ENCODE peak calls at places on chromosomes 5 and 9, in four cellular contexts. One of them, this sample, is unnamed.
A peak's percentile ranks its signal among the peaks of the same experiment; 100 is the strongest.

GRCh38 chr5:179882338-179882737 is 23.7 kb upstream of the MRNIP start:
- DNase-seq in breast epithelium: no peak
- DNase-seq in cardiac muscle cell: no peak
- DNase-seq in A673: no peak
- DNase-seq in this sample: no peak

GRCh38 chr9:90287567-90288274 is 354.9 kb downstream of the DIRAS2 start:
- DNase-seq in breast epithelium: no peak
- DNase-seq in A673: no peak
- DNase-seq in cardiac muscle cell: no peak
- DNase-seq in this sample: no peak

GRCh38 chr5:15718411-15719178 is 218.6 kb downstream of the FBXL7 start:
- DNase-seq in cardiac muscle cell: no peak
- DNase-seq in breast epithelium: no peak
- DNase-seq in A673: no peak
- DNase-seq in this sample: no peak

GRCh38 chr5:67528953-67529352 is 332.4 kb upstream of the CD180 start:
- DNase-seq in breast epithelium: no peak
- DNase-seq in cardiac muscle cell: no peak
- DNase-seq in A673: peak; percentile 41
- DNase-seq in this sample: no peak

GRCh38 chr5:128092144-128092543 is 8.6 kb downstream of the SLC12A2 start:
- DNase-seq in breast epithelium: no peak
- DNase-seq in cardiac muscle cell: no peak
- DNase-seq in A673: no peak
- DNase-seq in this sample: no peak

GRCh38 chr9:108163321-108164005 is 673.9 kb upstream of the KLF4 start:
- DNase-seq in cardiac muscle cell: no peak
- DNase-seq in A673: no peak
- DNase-seq in breast epithelium: no peak
- DNase-seq in this sample: no peak

GRCh38 chr9:97318433-97318832 is 11.0 kb downstream of the CCDC180 start:
- DNase-seq in cardiac muscle cell: no peak
- DNase-seq in A673: no peak
- DNase-seq in breast epithelium: no peak
- DNase-seq in this sample: no peak

GRCh38 chr5:55668356-55668755 is 43.8 kb downstream of the SLC38A9 start:
- DNase-seq in cardiac muscle cell: no peak
- DNase-seq in A673: peak; percentile 5
- DNase-seq in breast epithelium: no peak
- DNase-seq in this sample: no peak

GRCh38 chr5:172293054-172293744 is 9.6 kb upstream of the UBTD2 start:
- DNase-seq in cardiac muscle cell: peak; percentile 89
- DNase-seq in breast epithelium: peak; percentile 56
- DNase-seq in A673: peak; percentile 81
- DNase-seq in this sample: peak; percentile 63

GRCh38 chr5:147177125-147177840 is 57.5 kb upstream of the STK32A start:
- DNase-seq in cardiac muscle cell: no peak
- DNase-seq in A673: no peak
- DNase-seq in breast epithelium: no peak
- DNase-seq in this sample: no peak

GRCh38 chr5:177509361-177509951 is at the start of gene DOK3:
- DNase-seq in A673: no peak
- DNase-seq in breast epithelium: no peak
- DNase-seq in cardiac muscle cell: no peak
- DNase-seq in this sample: no peak

GRCh38 chr9:89528540-89528939 is 30.6 kb upstream of the SEMA4D start:
- DNase-seq in A673: no peak
- DNase-seq in breast epithelium: no peak
- DNase-seq in cardiac muscle cell: no peak
- DNase-seq in this sample: no peak

GRCh38 chr9:132407196-132407595 is 556 bp upstream of the TTF1 start:
- DNase-seq in breast epithelium: no peak
- DNase-seq in cardiac muscle cell: no peak
- DNase-seq in A673: no peak
- DNase-seq in this sample: no peak
- H3K4me3 ChIP-seq in breast epithelium: peak overlapping the region; percentile 79
- H3K4me3 ChIP-seq in cardiac muscle cell: no peak overlapping the region
- H3K4me3 ChIP-seq in A673: no peak overlapping the region
- H3K4me3 ChIP-seq in this sample: peak overlapping the region; percentile 61

DNA sequence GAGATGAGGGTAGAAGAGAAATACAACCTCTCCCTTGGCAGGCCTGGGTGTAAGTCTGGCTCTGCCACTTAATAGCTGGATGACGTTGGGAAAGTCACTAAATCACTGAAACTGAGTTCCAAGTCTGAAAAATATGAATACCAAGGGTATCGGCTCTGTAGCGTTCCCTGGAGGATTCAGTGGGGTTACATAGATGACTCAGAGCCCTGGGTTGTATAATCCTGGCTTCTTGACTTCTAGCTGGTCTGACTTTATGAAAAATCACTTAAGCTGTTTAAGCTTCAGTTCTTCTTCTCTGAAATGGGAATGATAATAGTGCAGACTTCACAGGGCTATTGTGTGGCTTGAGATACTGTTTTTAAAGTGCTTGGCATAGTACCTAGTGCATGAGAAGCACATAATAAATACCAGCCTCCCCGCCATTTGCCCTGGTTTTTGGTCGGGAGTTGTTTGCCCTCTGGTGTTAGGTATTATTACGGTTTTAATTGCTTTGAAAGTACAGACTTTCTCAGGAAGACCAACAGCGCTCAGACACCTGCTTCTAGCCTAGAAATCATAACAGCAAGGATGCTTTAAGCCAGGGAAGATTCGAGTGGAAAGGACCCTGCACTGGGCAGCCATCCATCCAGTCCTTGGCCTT is 43.0 kb downstream of the CYFIP2 start:
- DNase-seq in breast epithelium: no peak
- DNase-seq in cardiac muscle cell: no peak
- DNase-seq in A673: peak; percentile 4
- DNase-seq in this sample: no peak
- H3K27ac ChIP-seq in breast epithelium: no peak overlapping the region
- H3K27ac ChIP-seq in cardiac muscle cell: no peak overlapping the region
- H3K27ac ChIP-seq in A673: no peak overlapping the region
- H3K27ac ChIP-seq in this sample: no peak overlapping the region

GRCh38 chr9:136108648-136109266 is 9.9 kb downstream of the TMEM250 start:
- DNase-seq in breast epithelium: no peak
- DNase-seq in A673: no peak
- DNase-seq in cardiac muscle cell: no peak
- DNase-seq in this sample: no peak
- H3K4me3 ChIP-seq in breast epithelium: peak overlapping the region; percentile 65
- H3K4me3 ChIP-seq in A673: peak overlapping the region; percentile 43
- H3K4me3 ChIP-seq in cardiac muscle cell: peak overlapping the region; percentile 26
- H3K4me3 ChIP-seq in this sample: peak overlapping the region; percentile 47

DNA sequence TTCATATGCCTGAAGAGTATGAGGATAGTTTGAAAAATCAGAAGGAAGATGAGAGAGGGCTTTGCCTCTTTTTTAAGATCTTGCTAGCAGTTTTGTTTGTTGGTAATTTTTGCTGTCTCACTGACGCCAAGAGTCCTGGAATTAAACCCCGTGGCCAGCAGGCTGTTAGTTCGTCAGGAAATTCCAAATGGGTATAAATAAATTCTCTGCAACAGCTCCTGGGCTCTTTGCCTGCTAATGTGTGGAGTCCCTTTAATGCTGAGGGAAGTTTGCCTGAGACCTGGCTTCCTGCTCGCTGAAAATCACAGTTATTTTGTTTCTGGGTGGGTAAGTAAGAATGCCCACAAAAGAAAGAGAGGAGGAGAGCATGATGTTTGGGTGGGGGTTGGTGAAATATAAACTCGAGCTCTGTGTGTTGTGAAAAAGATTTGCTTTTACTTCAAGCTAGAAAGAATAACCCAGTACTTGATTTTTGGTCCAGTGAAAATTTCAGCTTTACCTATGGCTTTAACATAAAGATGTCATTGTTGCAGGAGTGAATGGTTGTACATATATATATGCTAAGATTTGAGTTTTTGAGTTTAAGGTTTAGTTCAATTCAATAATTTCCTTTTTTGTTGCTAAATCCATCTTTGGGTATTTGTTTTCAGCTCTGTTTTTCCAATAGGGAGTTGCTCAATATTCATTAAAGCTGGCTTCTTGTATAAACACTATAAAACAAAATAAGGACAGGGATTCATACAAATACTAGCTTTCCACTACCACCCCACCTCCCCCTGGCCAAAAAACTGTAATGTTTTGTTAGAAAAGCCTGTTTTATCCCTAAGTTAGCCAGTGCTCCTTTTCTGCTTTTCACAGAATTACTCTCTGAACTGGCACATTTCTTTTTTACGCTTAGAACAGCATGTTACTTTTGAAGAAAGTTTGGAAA is 147.8 kb upstream of the DMRT1 start:
- DNase-seq in breast epithelium: no peak
- DNase-seq in A673: peak; percentile 61
- DNase-seq in cardiac muscle cell: no peak
- DNase-seq in this sample: no peak
- H3K27ac ChIP-seq in breast epithelium: peak overlapping the region; percentile 78
- H3K27ac ChIP-seq in A673: peak overlapping the region; percentile 83
- H3K27ac ChIP-seq in cardiac muscle cell: peak overlapping the region; percentile 70
- H3K27ac ChIP-seq in this sample: peak overlapping the region; percentile 98

GRCh38 chr5:178872302-178872701 is 12.5 kb downstream of the ZNF354B start:
- DNase-seq in breast epithelium: no peak
- DNase-seq in A673: no peak
- DNase-seq in cardiac muscle cell: no peak
- DNase-seq in this sample: no peak

GRCh38 chr5:178870411-178870810 is 10.7 kb downstream of the ZNF354B start:
- DNase-seq in A673: no peak
- DNase-seq in cardiac muscle cell: no peak
- DNase-seq in breast epithelium: no peak
- DNase-seq in this sample: no peak

GRCh38 chr5:178866946-178867345 is 7.2 kb downstream of the ZNF354B start:
- DNase-seq in breast epithelium: no peak
- DNase-seq in A673: no peak
- DNase-seq in cardiac muscle cell: no peak
- DNase-seq in this sample: no peak

DNA sequence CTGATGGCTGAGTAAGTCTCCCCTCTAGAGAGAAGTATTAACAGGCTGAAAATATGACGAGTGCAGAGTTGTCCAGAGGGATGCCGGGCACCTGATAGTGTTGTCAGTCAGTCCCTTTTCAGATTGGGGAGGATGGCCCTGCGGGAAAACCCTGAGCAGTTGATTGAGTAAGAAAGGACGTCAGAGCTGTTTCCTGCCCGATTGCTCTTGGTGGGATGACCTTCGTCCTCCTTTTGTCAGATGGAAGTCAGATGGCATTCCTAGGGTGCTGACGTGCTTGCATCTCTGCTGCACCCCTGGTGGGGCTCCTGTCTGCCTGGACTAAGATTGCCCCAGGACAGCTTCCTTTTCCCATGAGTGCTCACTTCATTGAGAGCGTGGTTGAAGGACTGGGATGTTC is 9.8 kb downstream of the ZNF354B start:
- DNase-seq in cardiac muscle cell: no peak
- DNase-seq in breast epithelium: no peak
- DNase-seq in A673: no peak
- DNase-seq in this sample: no peak
- H3K4me3 ChIP-seq in cardiac muscle cell: no peak overlapping the region
- H3K4me3 ChIP-seq in breast epithelium: no peak overlapping the region
- H3K4me3 ChIP-seq in A673: no peak overlapping the region
- H3K4me3 ChIP-seq in this sample: no peak overlapping the region

DNA sequence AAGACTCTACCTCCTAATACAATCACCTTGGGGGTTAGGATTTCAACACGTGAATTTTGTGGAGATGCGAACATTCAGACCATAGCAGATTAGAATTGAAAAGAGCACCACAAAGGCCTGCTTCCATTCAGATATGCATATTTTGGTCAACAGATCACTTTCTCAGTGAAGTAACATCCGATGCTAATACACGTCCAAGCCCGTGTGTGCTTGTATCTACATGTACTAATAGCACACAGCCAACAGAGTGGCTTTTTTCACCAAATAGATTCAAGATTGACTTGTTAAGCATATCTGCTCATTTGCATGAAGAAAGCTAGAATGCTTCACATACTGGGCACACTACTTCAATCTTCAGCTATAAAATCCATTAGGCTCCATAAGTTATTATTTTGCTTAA is 35.6 kb upstream of the SSBP2 start:
- DNase-seq in cardiac muscle cell: no peak
- DNase-seq in breast epithelium: peak; percentile 57
- DNase-seq in A673: no peak
- DNase-seq in this sample: no peak
- H3K27ac ChIP-seq in cardiac muscle cell: no peak overlapping the region
- H3K27ac ChIP-seq in breast epithelium: peak overlapping the region; percentile 71
- H3K27ac ChIP-seq in A673: peak overlapping the region; percentile 72
- H3K27ac ChIP-seq in this sample: no peak overlapping the region

GRCh38 chr9:85743290-85744128 is 1.8 kb upstream of the AGTPBP1 start:
- DNase-seq in cardiac muscle cell: no peak
- DNase-seq in A673: peak; percentile 55
- DNase-seq in breast epithelium: no peak
- DNase-seq in this sample: no peak
- H3K4me3 ChIP-seq in cardiac muscle cell: no peak overlapping the region
- H3K4me3 ChIP-seq in A673: peak overlapping the region; percentile 98
- H3K4me3 ChIP-seq in breast epithelium: no peak overlapping the region
- H3K4me3 ChIP-seq in this sample: no peak overlapping the region

GRCh38 chr9:123933401-123933800 is 3.5 kb upstream of the DENND1A start:
- DNase-seq in A673: no peak
- DNase-seq in cardiac muscle cell: no peak
- DNase-seq in breast epithelium: no peak
- DNase-seq in this sample: no peak

GRCh38 chr9:123938401-123938800 is 8.5 kb upstream of the DENND1A start:
- DNase-seq in A673: no peak
- DNase-seq in breast epithelium: no peak
- DNase-seq in cardiac muscle cell: no peak
- DNase-seq in this sample: no peak

GRCh38 chr9:123929870-123930831 is at the start of gene DENND1A:
- DNase-seq in A673: peak; percentile 93
- DNase-seq in cardiac muscle cell: peak; percentile 94
- DNase-seq in breast epithelium: peak; percentile 78
- DNase-seq in this sample: peak; percentile 69

GRCh38 chr9:123929177-123929869 is 603 bp downstream of the DENND1A start:
- DNase-seq in breast epithelium: no peak
- DNase-seq in A673: no peak
- DNase-seq in cardiac muscle cell: no peak
- DNase-seq in this sample: no peak

GRCh38 chr9:123933801-123934200 is 3.9 kb upstream of the DENND1A start:
- DNase-seq in A673: no peak
- DNase-seq in breast epithelium: no peak
- DNase-seq in cardiac muscle cell: no peak
- DNase-seq in this sample: no peak
- H3K27ac ChIP-seq in A673: no peak overlapping the region
- H3K27ac ChIP-seq in breast epithelium: no peak overlapping the region
- H3K27ac ChIP-seq in cardiac muscle cell: no peak overlapping the region
- H3K27ac ChIP-seq in this sample: no peak overlapping the region

GRCh38 chr5:132427285-132428146 is 58.0 kb downstream of the SLC22A5 start:
- DNase-seq in cardiac muscle cell: peak; percentile 34
- DNase-seq in breast epithelium: no peak
- DNase-seq in A673: no peak
- DNase-seq in this sample: no peak

GRCh38 chr5:132425975-132426524 is 56.5 kb downstream of the SLC22A5 start:
- DNase-seq in A673: no peak
- DNase-seq in cardiac muscle cell: no peak
- DNase-seq in breast epithelium: no peak
- DNase-seq in this sample: no peak

GRCh38 chr5:132428147-132428482 is 58.6 kb downstream of the SLC22A5 start:
- DNase-seq in breast epithelium: no peak
- DNase-seq in A673: peak; percentile 51
- DNase-seq in cardiac muscle cell: no peak
- DNase-seq in this sample: no peak

GRCh38 chr5:132425009-132425937 is 55.8 kb downstream of the SLC22A5 start:
- DNase-seq in breast epithelium: no peak
- DNase-seq in A673: no peak
- DNase-seq in cardiac muscle cell: no peak
- DNase-seq in this sample: no peak

GRCh38 chr5:132426525-132427138 is 57.1 kb downstream of the SLC22A5 start:
- DNase-seq in breast epithelium: no peak
- DNase-seq in A673: no peak
- DNase-seq in cardiac muscle cell: no peak
- DNase-seq in this sample: peak; percentile 50
- H3K4me3 ChIP-seq in breast epithelium: peak overlapping the region; percentile 19
- H3K4me3 ChIP-seq in A673: no peak overlapping the region
- H3K4me3 ChIP-seq in cardiac muscle cell: no peak overlapping the region
- H3K4me3 ChIP-seq in this sample: no peak overlapping the region

GRCh38 chr9:14344846-14345585 is 31.1 kb upstream of the NFIB start:
- DNase-seq in cardiac muscle cell: no peak
- DNase-seq in breast epithelium: no peak
- DNase-seq in A673: no peak
- DNase-seq in this sample: no peak
- H3K27ac ChIP-seq in cardiac muscle cell: no peak overlapping the region
- H3K27ac ChIP-seq in breast epithelium: peak overlapping the region; percentile 95
- H3K27ac ChIP-seq in A673: no peak overlapping the region
- H3K27ac ChIP-seq in this sample: peak overlapping the region; percentile 89